ENCODE peak calls at places on chromosomes 11 and 22, in nine cellular contexts. L is breast epithelium; T is upper lobe of right lung; N is mucosa of descending colon; X is aorta; H is NT2/D1; F is CD4-positive, alpha-beta memory T cell; K is CD8-positive, alpha-beta memory T cell; O is Caco-2. I is an unnamed sample.

GRCh38 chr22:30865656-30866055 is 102.9 kb downstream of the MORC2 start:
- DNase-seq in L (no peak), T (peak; percentile 35), N (peak; percentile 6), X (peak; percentile 26), H (no peak), F (no peak), K (no peak), O (peak; percentile 10), I (no peak)

GRCh38 chr11:61327669-61328071 is 5.2 kb downstream of the DDB1 start:
- DNase-seq in L (no peak), T (no peak), N (no peak), X (no peak), H (no peak), F (no peak), K (no peak), O (no peak), I (no peak)

GRCh38 chr11:12239396-12240298 is 129.3 kb downstream of the MICAL2 start:
- DNase-seq in L (no peak), T (no peak), N (no peak), X (no peak), H (no peak), F (no peak), K (no peak), O (no peak), I (peak; percentile 74)

GRCh38 chr11:104365676-104366075 is 201.7 kb upstream of the PDGFD start:
- DNase-seq in L (no peak), T (no peak), N (no peak), X (no peak), H (no peak), F (no peak), K (no peak), O (no peak), I (no peak)

GRCh38 chr11:108221401-108221800 is 1.0 kb downstream of the NPAT start:
- DNase-seq in L (no peak), T (no peak), N (no peak), X (no peak), H (no peak), F (no peak), K (no peak), O (no peak), I (no peak)

GRCh38 chr11:69524291-69524882 is 42.9 kb downstream of the LINC01488 start:
- DNase-seq in L (peak; percentile 57), T (peak; percentile 56), N (no peak), X (no peak), H (no peak), F (no peak), K (no peak), O (peak; percentile 39), I (peak; percentile 12)

GRCh38 chr11:130103296-130103814 is 33.7 kb downstream of the APLP2 start:
- DNase-seq in L (no peak), T (no peak), N (no peak), X (no peak), H (no peak), F (no peak), K (no peak), O (no peak), I (no peak)

GRCh38 chr11:45527898-45528297 is 137.5 kb downstream of the CHST1 start:
- DNase-seq in L (no peak), T (no peak), N (no peak), X (no peak), H (no peak), F (no peak), K (no peak), O (no peak), I (no peak)

GRCh38 chr22:25722223-25723015 is 19.6 kb upstream of the MYO18B start:
- DNase-seq in L (no peak), T (no peak), N (no peak), X (no peak), H (no peak), F (no peak), K (no peak), O (no peak), I (no peak)

GRCh38 chr11:69791266-69791665 is 16.1 kb upstream of the FGF4 start:
- DNase-seq in L (no peak), T (no peak), N (no peak), X (peak; percentile 63), H (no peak), F (no peak), K (no peak), O (no peak), I (no peak)

GRCh38 chr11:86101493-86101892 is 32.6 kb upstream of the PICALM start:
- DNase-seq in L (no peak), T (no peak), N (no peak), X (no peak), H (no peak), F (no peak), K (no peak), O (no peak), I (no peak)

DNA sequence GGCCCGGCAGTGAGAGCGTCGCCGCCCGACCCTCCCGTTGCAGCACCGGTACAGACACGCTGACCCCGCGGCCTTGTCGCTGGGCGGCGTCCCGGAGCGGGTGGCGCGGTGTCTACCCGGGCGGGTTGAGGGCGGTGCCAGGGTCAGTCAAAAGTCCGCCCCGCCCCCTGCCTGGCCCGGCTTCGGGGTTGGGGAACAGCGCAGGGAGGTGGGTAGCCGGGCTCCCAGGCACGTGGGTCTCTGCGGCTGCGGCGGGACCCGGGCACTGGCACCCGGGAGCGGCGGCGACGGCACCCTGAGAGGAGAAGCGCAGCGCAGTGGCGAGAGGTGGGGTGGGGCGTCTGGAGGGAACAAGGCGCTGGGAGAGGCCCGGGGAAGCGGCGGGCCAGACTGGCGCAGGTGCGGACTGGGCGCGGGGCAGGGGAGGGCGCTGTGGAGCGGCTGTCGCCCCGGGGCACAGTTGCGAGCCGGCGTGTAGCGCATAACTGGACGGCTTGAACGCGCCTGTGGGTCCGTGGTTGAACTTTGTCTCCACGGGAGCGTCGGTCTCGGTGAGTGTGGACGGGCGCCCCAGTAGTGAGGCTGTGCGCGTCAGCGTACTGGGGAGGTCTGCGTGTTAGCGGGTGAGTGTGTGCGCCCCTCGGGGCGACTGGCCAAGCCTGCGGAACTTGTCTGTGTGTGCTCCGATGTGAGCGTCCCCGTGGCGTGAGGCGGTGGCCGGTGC is at the start of gene P2RY2:
- DNase-seq in L (peak; percentile 82), T (peak; percentile 96), N (peak; percentile 93), X (peak; percentile 86), H (peak; percentile 38), F (no peak), K (no peak), O (peak; percentile 87), I (peak; percentile 93)
- H3K4me1 ChIP-seq in L (no peaks in the 10 kb centered on the region), T (peaks cover 18% of the 10 kb centered on the region), N (peaks cover 14% of the 10 kb centered on the region), X (no peaks in the 10 kb centered on the region), H (peaks cover 2% of the 10 kb centered on the region), F (no peaks in the 10 kb centered on the region), K (no peaks in the 10 kb centered on the region), O (peaks cover 38% of the 10 kb centered on the region), I (peaks cover 39% of the 10 kb centered on the region)

GRCh38 chr22:20401376-20402020 is 7.5 kb downstream of the ZNF74 start:
- DNase-seq in L (no peak), T (no peak), N (no peak), X (no peak), H (no peak), F (no peak), K (no peak), O (no peak), I (no peak)

GRCh38 chr22:20405291-20405930 is 11.5 kb downstream of the ZNF74 start:
- DNase-seq in L (no peak), T (peak; percentile 58), N (no peak), X (no peak), H (no peak), F (no peak), K (no peak), O (no peak), I (no peak)

GRCh38 chr22:20403779-20404140 is 9.8 kb downstream of the ZNF74 start:
- DNase-seq in L (no peak), T (no peak), N (no peak), X (no peak), H (no peak), F (no peak), K (no peak), O (no peak), I (no peak)

GRCh38 chr22:20404881-20405280 is 10.9 kb downstream of the ZNF74 start:
- DNase-seq in L (no peak), T (no peak), N (no peak), X (no peak), H (no peak), F (no peak), K (no peak), O (no peak), I (no peak)

GRCh38 chr22:20402960-20403778 is 9.2 kb downstream of the ZNF74 start:
- DNase-seq in L (no peak), T (no peak), N (no peak), X (no peak), H (no peak), F (no peak), K (no peak), O (no peak), I (no peak)
- H3K36me3 ChIP-seq in L (peaks cover 5% of the 10 kb centered on the region), T (peaks cover 42% of the 10 kb centered on the region), N (no peaks in the 10 kb centered on the region), X (no peaks in the 10 kb centered on the region), H (peaks cover 67% of the 10 kb centered on the region), F (peaks cover 10% of the 10 kb centered on the region), K (peaks cover 12% of the 10 kb centered on the region), O (peaks cover 2% of the 10 kb centered on the region), I (peaks cover 63% of the 10 kb centered on the region)

DNA sequence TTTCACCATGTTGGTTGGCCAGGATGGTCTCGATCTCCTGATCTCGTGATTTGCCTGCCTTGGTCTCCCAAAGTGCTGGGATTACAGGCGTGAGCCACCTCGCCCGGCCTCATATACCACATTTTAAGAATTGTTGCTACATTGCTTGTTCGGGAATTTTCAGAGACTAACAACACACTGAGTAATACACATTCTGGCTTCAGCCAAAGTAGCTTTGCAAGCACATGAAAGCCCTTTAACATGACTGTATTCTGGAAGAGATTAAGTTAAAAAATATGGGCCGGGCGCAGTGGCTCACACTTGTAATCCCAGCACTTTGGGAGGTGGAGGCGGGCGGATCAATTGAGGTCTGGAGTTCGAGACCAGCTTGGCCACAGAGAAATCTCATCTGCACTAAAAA is 15.0 kb downstream of the CRTAM start:
- DNase-seq in L (no peak), T (no peak), N (no peak), X (no peak), H (no peak), F (no peak), K (no peak), O (no peak), I (no peak)
- H3K4me1 ChIP-seq in L (no peaks in the 10 kb centered on the region), T (no peaks in the 10 kb centered on the region), N (no peaks in the 10 kb centered on the region), X (no peaks in the 10 kb centered on the region), H (no peaks in the 10 kb centered on the region), F (peaks cover 25% of the 10 kb centered on the region), K (peaks cover 55% of the 10 kb centered on the region), O (peaks cover 13% of the 10 kb centered on the region), I (no peaks in the 10 kb centered on the region)

GRCh38 chr22:21693999-21694341 is 28.2 kb downstream of the PPIL2 start:
- DNase-seq in L (no peak), T (no peak), N (no peak), X (no peak), H (no peak), F (no peak), K (no peak), O (no peak), I (no peak)

GRCh38 chr22:21693333-21693998 is 27.7 kb downstream of the PPIL2 start:
- DNase-seq in L (no peak), T (no peak), N (no peak), X (no peak), H (no peak), F (no peak), K (no peak), O (no peak), I (peak; percentile 34)

GRCh38 chr22:21694795-21695431 is 29.1 kb downstream of the PPIL2 start:
- DNase-seq in L (no peak), T (no peak), N (no peak), X (no peak), H (no peak), F (no peak), K (no peak), O (no peak), I (no peak)

GRCh38 chr22:21695432-21696085 is 29.7 kb downstream of the PPIL2 start:
- DNase-seq in L (no peak), T (no peak), N (no peak), X (no peak), H (no peak), F (no peak), K (no peak), O (no peak), I (no peak)

GRCh38 chr22:21694394-21694793 is 28.6 kb downstream of the PPIL2 start:
- DNase-seq in L (no peak), T (no peak), N (no peak), X (no peak), H (no peak), F (no peak), K (no peak), O (no peak), I (no peak)
- H3K36me3 ChIP-seq in L (no peaks in the 10 kb centered on the region), T (peaks cover 70% of the 10 kb centered on the region), N (no peaks in the 10 kb centered on the region), X (no peaks in the 10 kb centered on the region), H (peaks cover 55% of the 10 kb centered on the region), F (peaks cover 46% of the 10 kb centered on the region), K (peaks cover 55% of the 10 kb centered on the region), O (peaks cover 3% of the 10 kb centered on the region), I (peaks cover 90% of the 10 kb centered on the region)